ENCODE peak calls at places on chromosomes 1 and 21, in four cellular contexts. X, O, V and D are unnamed samples.

GRCh38 chr1:55074455-55074854 is 35.1 kb downstream of the PCSK9 start:
- DNase-seq in X (no peak), O (no peak), V (no peak), D (no peak)

GRCh38 chr1:92310185-92310597 is 11.3 kb downstream of the RPAP2 start:
- DNase-seq in X (no peak), O (peak; percentile 32), V (no peak), D (no peak)

GRCh38 chr1:64469121-64469520 is 808 bp upstream of the CACHD1 start:
- DNase-seq in X (no peak), O (no peak), V (no peak), D (no peak)

GRCh38 chr21:46347791-46348381 is 23.9 kb downstream of the PCNT start:
- DNase-seq in X (no peak), O (no peak), V (no peak), D (no peak)

GRCh38 chr1:5967351-5968160 is 24.7 kb downstream of the NPHP4 start:
- DNase-seq in X (no peak), O (no peak), V (no peak), D (no peak)

GRCh38 chr21:35579520-35580293 is 480.6 kb downstream of the SETD4 start:
- DNase-seq in X (no peak), O (no peak), V (no peak), D (no peak)

GRCh38 chr1:117188268-117189108 is 22.2 kb downstream of the VTCN1 start:
- DNase-seq in X (no peak), O (no peak), V (no peak), D (no peak)

GRCh38 chr1:183635112-183635605 is 424 bp downstream of the ARPC5 start:
- DNase-seq in X (no peak), O (peak; percentile 63), V (no peak), D (peak; percentile 17)

GRCh38 chr1:205325334-205325884 is 3.9 kb upstream of the NUAK2 start:
- DNase-seq in X (peak; percentile 63), O (peak; percentile 76), V (peak; percentile 74), D (peak; percentile 56)

GRCh38 chr1:180927841-180928240 is 15.1 kb downstream of the KIAA1614 start:
- DNase-seq in X (no peak), O (no peak), V (no peak), D (no peak)
- TF ChIP-seq REST in X (no peak), O (no peak), V (no peak), D (peak; percentile 60)

GRCh38 chr1:27603962-27604578 is at the start of gene AHDC1:
- DNase-seq in X (peak; percentile 65), O (peak; percentile 96), V (no peak), D (peak; percentile 79)
- TF ChIP-seq CTCF in X (no peak), O (peak; percentile 2), V (no peak), D (no peak)

DNA sequence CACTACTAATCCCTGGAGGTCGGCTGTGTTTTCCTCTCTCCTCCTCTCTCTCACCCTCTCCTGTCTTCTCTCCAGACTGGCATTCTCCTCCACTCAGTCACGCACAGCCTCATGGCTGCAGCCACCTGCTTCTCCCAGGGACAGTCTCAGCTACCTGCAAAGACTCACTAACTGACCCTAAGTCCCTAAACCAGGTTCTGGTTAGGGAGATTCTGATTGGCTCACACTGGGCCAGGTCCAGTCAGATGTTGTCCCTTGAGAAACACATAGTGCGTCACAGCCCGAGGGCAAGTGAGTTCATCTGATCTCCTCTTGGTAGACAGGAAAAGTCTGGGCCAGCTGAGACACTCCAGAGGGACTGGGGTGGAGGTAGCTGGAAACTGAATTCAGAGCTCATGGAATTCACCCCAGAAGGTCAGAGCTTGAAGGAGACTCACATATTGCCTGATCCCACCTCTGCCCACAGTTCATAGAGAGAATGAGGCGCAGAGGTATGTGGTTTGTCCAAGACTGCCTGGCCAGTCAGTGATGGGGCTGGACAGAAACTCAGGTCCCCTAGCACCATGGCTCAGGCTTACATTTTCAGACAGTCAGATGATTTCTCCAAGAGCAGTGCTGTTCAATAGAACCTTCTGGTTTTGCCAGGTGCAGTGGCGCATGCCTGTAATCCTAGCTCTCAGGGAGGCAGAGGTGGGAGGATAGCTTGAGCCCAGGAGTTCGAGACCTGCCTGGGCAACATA is 40.4 kb upstream of the RPL11 start:
- DNase-seq in X (no peak), O (peak; percentile 33), V (no peak), D (no peak)
- TF ChIP-seq REST in X (no peak), O (no peak), V (no peak), D (no peak)

DNA sequence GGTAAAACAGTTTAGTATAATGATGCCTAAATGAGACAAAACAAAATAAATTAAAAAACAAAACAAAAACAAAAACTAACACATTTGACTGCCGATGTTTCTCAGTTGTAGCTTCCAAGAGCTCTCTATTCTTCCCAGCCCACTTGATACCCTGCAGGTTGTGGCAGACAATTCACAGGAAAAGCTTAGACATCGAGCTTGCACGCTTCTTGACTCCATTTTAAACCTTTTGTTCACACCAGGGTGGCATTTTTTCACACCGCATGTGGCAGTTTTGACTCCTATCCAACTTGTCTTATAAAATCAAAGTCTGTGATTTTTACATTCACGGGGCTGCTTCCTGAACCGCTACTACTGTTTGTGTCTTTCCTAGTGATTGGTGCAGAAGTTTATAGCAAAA is 575.9 kb downstream of the USP25 start:
- DNase-seq in X (no peak), O (no peak), V (no peak), D (no peak)
- TF ChIP-seq CTCF in X (no peak), O (no peak), V (no peak), D (no peak)

DNA sequence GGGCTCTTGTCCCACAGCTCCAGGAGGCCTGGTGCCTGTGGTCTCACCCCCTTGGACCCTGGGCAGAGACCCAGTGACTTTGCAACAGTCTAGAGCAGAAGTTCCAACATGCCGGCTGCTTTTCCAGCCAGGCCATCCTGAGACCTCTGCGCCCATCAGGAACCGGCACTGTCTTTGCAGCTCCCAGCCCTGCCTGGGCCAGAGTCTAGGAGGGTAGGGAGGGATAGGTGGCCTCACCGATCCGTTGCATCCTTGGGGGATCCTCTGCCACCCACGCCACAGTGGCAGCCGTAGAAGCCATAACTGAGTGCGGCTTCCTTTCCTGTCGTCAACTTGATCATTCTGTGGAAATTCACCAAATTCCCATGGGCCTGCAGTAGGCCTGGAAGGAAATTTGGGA is 1.3 kb downstream of the PLA2G2A start:
- DNase-seq in X (no peak), O (no peak), V (no peak), D (no peak)
- TF ChIP-seq REST in X (no peak), O (no peak), V (no peak), D (no peak)

GRCh38 chr1:221439008-221439733 is 302.7 kb downstream of the DUSP10 start:
- DNase-seq in X (peak; percentile 86), O (no peak), V (peak; percentile 82), D (peak; percentile 3)

GRCh38 chr1:221442056-221442455 is 299.8 kb downstream of the DUSP10 start:
- DNase-seq in X (no peak), O (no peak), V (no peak), D (no peak)

GRCh38 chr1:221437924-221438323 is 304.0 kb downstream of the DUSP10 start:
- DNase-seq in X (peak; percentile 29), O (no peak), V (no peak), D (no peak)

GRCh38 chr1:221439734-221440436 is 302.0 kb downstream of the DUSP10 start:
- DNase-seq in X (peak; percentile 93), O (no peak), V (peak; percentile 92), D (no peak)

GRCh38 chr1:221440658-221441057 is 301.2 kb downstream of the DUSP10 start:
- DNase-seq in X (peak; percentile 22), O (no peak), V (no peak), D (no peak)
- TF ChIP-seq CTCF in X (peak; percentile 28), O (no peak), V (no peak), D (no peak)

GRCh38 chr1:60228253-60228594 is 154.7 kb upstream of the C1orf87 start:
- DNase-seq in X (no peak), O (no peak), V (no peak), D (no peak)
- TF ChIP-seq REST in X (no peak), O (no peak), V (no peak), D (no peak)